ENCODE peak calls at places on chromosomes 6 and 20, in six cellular contexts. W is GM13977, J is PC-3, Y is lower leg skin, P is heart right ventricle, T is fibroblast of mammary gland. D is an unnamed sample.

GRCh38 chr6:53499094-53499493 is 45.8 kb downstream of the GCLC start:
- DNase-seq in W (no peak), T (no peak), J (no peak), Y (no peak), P (no peak), D (no peak)

GRCh38 chr20:37323985-37324384 is 22.0 kb upstream of the SRC start:
- DNase-seq in Y (no peak), P (no peak), T (peak; percentile 82), W (no peak), J (no peak), D (no peak)

GRCh38 chr6:2165216-2165725 is 80.1 kb downstream of the GMDS start:
- DNase-seq in W (no peak), P (no peak), T (peak; percentile 46), J (no peak), Y (no peak), D (no peak)

GRCh38 chr6:119493980-119494379 is 144.4 kb upstream of the MAN1A1 start:
- DNase-seq in T (no peak), P (no peak), Y (no peak), W (no peak), J (no peak), D (peak; percentile 80)

GRCh38 chr20:29085625-29086024 is 2171.8 kb upstream of the DEFB115 start:
- DNase-seq in W (no peak), P (no peak), Y (no peak), T (no peak), J (no peak), D (no peak)

GRCh38 chr6:107985701-107986100 is 27.7 kb upstream of the SEC63 start:
- DNase-seq in P (no peak), J (no peak), Y (no peak), W (no peak), T (no peak), D (no peak)

GRCh38 chr20:12723811-12724210 is 285.0 kb upstream of the SPTLC3 start:
- DNase-seq in P (no peak), J (no peak), W (no peak), Y (no peak), T (no peak), D (no peak)

GRCh38 chr20:10322073-10323012 is 103.7 kb downstream of the SNAP25 start:
- DNase-seq in P (no peak), Y (no peak), W (no peak), T (peak; percentile 55), J (peak; percentile 32), D (no peak)

GRCh38 chr20:38840053-38840893 is 34.8 kb downstream of the PPP1R16B start:
- DNase-seq in W (no peak), Y (no peak), J (no peak), T (peak; percentile 7), P (no peak), D (no peak)

GRCh38 chr6:127190552-127190951 is 72.1 kb downstream of the RSPO3 start:
- DNase-seq in J (peak; percentile 41), T (peak; percentile 72), P (no peak), Y (no peak), W (no peak), D (no peak)

GRCh38 chr20:4465855-4466545 is 255.7 kb upstream of the PRND start:
- DNase-seq in W (no peak), T (no peak), J (no peak), Y (no peak), P (no peak), D (peak; percentile 17)

GRCh38 chr6:107704377-107705013 is 119.6 kb downstream of the SCML4 start:
- DNase-seq in T (peak; percentile 74), W (peak; percentile 46), Y (peak; percentile 32), J (peak; percentile 51), P (peak; percentile 49), D (no peak)

GRCh38 chr20:33465536-33466302 is 22.2 kb upstream of the SNTA1 start:
- DNase-seq in T (no peak), Y (no peak), W (no peak), J (no peak), P (no peak), D (no peak)

GRCh38 chr20:12924126-12924525 is 84.6 kb upstream of the SPTLC3 start:
- DNase-seq in P (no peak), J (no peak), W (no peak), T (no peak), Y (no peak), D (no peak)

GRCh38 chr6:15512126-15512525 is 150.7 kb downstream of the DTNBP1 start:
- DNase-seq in T (peak; percentile 38), W (no peak), P (peak; percentile 38), J (peak; percentile 18), Y (no peak), D (no peak)

GRCh38 chr6:150301871-150302800 is 66.7 kb upstream of the IYD start:
- DNase-seq in T (peak; percentile 82), W (peak; percentile 64), Y (no peak), J (peak; percentile 69), P (no peak), D (no peak)

GRCh38 chr6:71649893-71650292 is 236.5 kb upstream of the RIMS1 start:
- DNase-seq in Y (no peak), T (no peak), J (no peak), W (no peak), P (no peak), D (no peak)

GRCh38 chr6:13006578-13007300 is 290.2 kb downstream of the PHACTR1 start:
- DNase-seq in T (peak; percentile 48), W (no peak), J (peak; percentile 33), Y (no peak), P (no peak), D (peak; percentile 62)

GRCh38 chr6:114364295-114364694 is 21.5 kb upstream of the HS3ST5 start:
- DNase-seq in W (no peak), P (no peak), J (peak; percentile 83), Y (no peak), T (peak; percentile 18), D (no peak)

GRCh38 chr6:31776563-31776960 is 566 bp downstream of the VWA7 start:
- DNase-seq in P (no peak), W (no peak), J (peak; percentile 20), T (no peak), Y (no peak), D (no peak)

GRCh38 chr6:31777667-31778050 is 531 bp upstream of the VWA7 start:
- DNase-seq in P (no peak), T (no peak), Y (no peak), J (no peak), W (no peak), D (no peak)

GRCh38 chr6:31775633-31776263 is 1.4 kb downstream of the VWA7 start:
- DNase-seq in W (no peak), Y (no peak), T (no peak), P (no peak), J (no peak), D (no peak)

GRCh38 chr6:31776961-31777666 is at the start of gene VWA7:
- DNase-seq in Y (peak; percentile 91), P (peak; percentile 77), T (peak; percentile 83), J (peak; percentile 88), W (peak; percentile 95), D (peak; percentile 30)

GRCh38 chr6:31775184-31775583 is 1.9 kb downstream of the VWA7 start:
- DNase-seq in P (no peak), T (no peak), Y (no peak), W (no peak), J (peak; percentile 54), D (no peak)
- TF ChIP-seq CTCF in P (no peak), T (no peak), Y (no peak), W (no peak), J (no peak), D (no peak)

GRCh38 chr6:4788482-4788881 is 12.3 kb downstream of the CDYL start:
- DNase-seq in J (no peak), Y (no peak), W (no peak), T (no peak), P (no peak), D (no peak)

GRCh38 chr6:4791174-4791573 is 15.0 kb downstream of the CDYL start:
- DNase-seq in Y (no peak), T (peak; percentile 63), J (no peak), W (no peak), P (no peak), D (no peak)

GRCh38 chr6:4788953-4789584 is 12.9 kb downstream of the CDYL start:
- DNase-seq in W (no peak), P (no peak), Y (no peak), T (no peak), J (no peak), D (no peak)

GRCh38 chr6:4786936-4787504 is 10.8 kb downstream of the CDYL start:
- DNase-seq in Y (no peak), J (no peak), T (no peak), P (no peak), W (no peak), D (no peak)

DNA sequence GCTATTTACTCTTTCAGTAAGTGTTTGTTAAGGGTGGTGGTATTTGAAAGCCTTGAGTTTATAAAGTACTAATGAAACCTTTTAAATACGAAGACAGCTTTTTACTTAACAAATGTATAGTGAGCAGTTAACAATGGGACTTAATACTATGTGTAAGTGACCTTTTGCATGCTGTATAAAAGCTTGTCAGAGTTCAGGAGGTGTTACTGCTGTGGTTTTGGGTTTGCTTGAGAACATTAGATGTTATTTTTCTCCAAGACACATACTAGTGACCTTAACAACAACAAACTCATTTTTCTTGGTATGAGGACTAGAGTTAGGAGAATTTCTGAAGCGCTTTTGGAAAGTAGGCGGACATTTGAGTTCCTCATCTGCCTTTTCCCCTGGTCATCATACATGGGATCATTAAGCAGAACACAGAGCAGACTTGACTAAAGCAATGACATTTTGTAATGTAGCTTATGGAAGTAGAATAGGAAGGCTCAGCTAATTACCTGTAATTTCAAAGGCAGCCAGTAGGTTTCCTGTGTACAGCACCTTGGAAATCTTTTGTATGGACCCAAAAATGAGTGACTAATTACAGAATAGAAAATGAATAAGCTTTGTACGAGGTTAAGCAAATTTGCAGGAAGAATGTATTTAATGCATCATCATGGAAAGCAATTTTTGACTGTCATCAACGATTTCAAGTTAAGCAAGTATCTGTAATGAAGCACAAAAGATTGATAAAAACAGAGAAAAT is 14.1 kb downstream of the CDYL start:
- DNase-seq in Y (no peak), W (no peak), P (no peak), T (no peak), J (peak; percentile 22), D (no peak)
- TF ChIP-seq CTCF in Y (no peak), W (no peak), P (no peak), T (peak; percentile 19), J (peak; percentile 52), D (peak; percentile 4)

GRCh38 chr20:24915892-24916291 is 33.2 kb upstream of the CST7 start:
- DNase-seq in W (no peak), J (no peak), P (no peak), Y (peak; percentile 71), T (no peak), D (no peak)

GRCh38 chr20:24916412-24916811 is 32.7 kb upstream of the CST7 start:
- DNase-seq in Y (peak; percentile 68), J (no peak), T (no peak), P (no peak), W (no peak), D (no peak)

GRCh38 chr20:24917797-24918578 is 31.1 kb upstream of the CST7 start:
- DNase-seq in W (peak; percentile 79), P (peak; percentile 51), J (peak; percentile 80), Y (peak; percentile 88), T (peak; percentile 56), D (peak; percentile 6)

GRCh38 chr20:24917056-24917455 is 32.0 kb upstream of the CST7 start:
- DNase-seq in T (no peak), Y (peak; percentile 72), J (no peak), W (no peak), P (no peak), D (no peak)

GRCh38 chr20:24918579-24919566 is 30.2 kb upstream of the CST7 start:
- DNase-seq in T (no peak), J (no peak), P (no peak), W (no peak), Y (peak; percentile 71), D (no peak)
- TF ChIP-seq CTCF in T (no peak), J (no peak), P (no peak), W (no peak), Y (no peak), D (no peak)

GRCh38 chr6:37303891-37304503 is 46.1 kb upstream of the TMEM217 start:
- DNase-seq in T (peak; percentile 57), J (peak; percentile 64), Y (no peak), P (no peak), W (peak; percentile 50), D (no peak)
- TF ChIP-seq CTCF in T (peak; percentile 73), J (peak; percentile 84), Y (no peak), P (peak; percentile 49), W (peak; percentile 62), D (peak; percentile 51)